ENCODE peak calls at places on chromosome 10, in four cellular contexts. Y is GM20000, A is breast epithelium, T is neural crest cell. J is an unnamed sample.

GRCh38 chr10:110149259-110149658 is 58.1 kb upstream of the MXI1 start:
- DNase-seq in T (no peak), A (no peak), Y (no peak), J (no peak)

GRCh38 chr10:110681023-110681681 is 37.0 kb downstream of the RBM20 start:
- DNase-seq in A (no peak), Y (peak), T (peak), J (peak)

GRCh38 chr10:119391430-119392313 is 150.8 kb downstream of the RGS10 start:
- DNase-seq in A (no peak), T (no peak), Y (no peak), J (no peak)

GRCh38 chr10:30002438-30003266 is 56.7 kb downstream of the JCAD start:
- DNase-seq in A (peak), Y (peak), T (peak), J (peak)

GRCh38 chr10:72011468-72011867 is 47.3 kb downstream of the CHST3 start:
- DNase-seq in T (no peak), A (no peak), Y (no peak), J (no peak)

GRCh38 chr10:22253578-22253882 is 35.7 kb upstream of the EBLN1 start:
- DNase-seq in Y (no peak), T (peak), A (no peak), J (no peak)

GRCh38 chr10:75469018-75469616 is 37.7 kb downstream of the LRMDA start:
- DNase-seq in A (no peak), T (no peak), Y (no peak), J (no peak)

GRCh38 chr10:129964611-129965417 is 740 bp upstream of the EBF3 start:
- DNase-seq in Y (peak), T (no peak), A (no peak), J (no peak)

GRCh38 chr10:601356-601963 is 88.0 kb downstream of the DIP2C start:
- DNase-seq in A (no peak), T (no peak), Y (no peak), J (no peak)

DNA sequence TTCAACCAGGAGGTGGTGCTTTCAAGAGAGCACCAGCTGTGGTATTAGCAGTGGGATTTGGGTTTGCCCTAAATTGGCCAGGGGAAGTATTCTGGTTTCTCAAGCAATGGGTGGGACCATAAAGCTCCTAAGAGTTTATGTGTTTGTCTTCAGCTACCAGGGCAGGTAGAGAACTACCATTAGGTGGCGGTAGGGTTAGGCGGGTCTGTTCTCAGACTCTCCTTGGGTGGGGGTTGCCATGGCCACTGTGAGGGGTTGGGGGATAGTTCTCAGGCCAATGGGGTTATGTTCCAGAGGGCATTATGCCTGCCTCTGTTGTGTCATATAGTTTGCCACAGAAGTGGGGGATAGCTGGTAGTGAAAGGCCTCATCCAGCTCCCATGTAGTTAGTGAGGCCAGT is 47.7 kb upstream of the BICC1 start:
- DNase-seq in T (no peak), Y (no peak), A (no peak), J (no peak)
- TF ChIP-seq CTCF in T (no peak), Y (no peak), A (no peak), J (no peak)

GRCh38 chr10:31928531-31929259 is at the start of gene ARHGAP12:
- DNase-seq in T (peak), A (peak), Y (peak), J (no peak)
- TF ChIP-seq CTCF in T (no peak), A (no peak), Y (no peak), J (no peak)

GRCh38 chr10:4316166-4316810 is 509.7 kb upstream of the AKR1E2 start:
- DNase-seq in A (no peak), T (peak), Y (no peak), J (no peak)
- TF ChIP-seq CTCF in A (no peak), T (no peak), Y (no peak), J (no peak)

GRCh38 chr10:92419740-92420553 is 129.0 kb downstream of the MARCHF5 start:
- DNase-seq in A (no peak), Y (peak), T (no peak), J (no peak)
- TF ChIP-seq CTCF in A (no peak), Y (peak), T (no peak), J (no peak)

GRCh38 chr10:31490858-31491504 is 172.0 kb downstream of the ZEB1 start:
- DNase-seq in T (no peak), A (no peak), Y (no peak), J (no peak)
- TF ChIP-seq CTCF in T (peak), A (no peak), Y (peak), J (peak)

GRCh38 chr10:122304054-122304579 is 33.0 kb downstream of the BTBD16 start:
- DNase-seq in A (no peak), T (no peak), Y (no peak), J (no peak)
- TF ChIP-seq CTCF in A (no peak), T (no peak), Y (no peak), J (no peak)

GRCh38 chr10:101031128-101031795 is at the start of the genes PDZD7 and SFXN3:
- DNase-seq in A (peak), T (peak), Y (peak), J (peak)

GRCh38 chr10:101031796-101032636 is 982 bp downstream of the SFXN3 start:
- DNase-seq in T (no peak), A (peak), Y (no peak), J (peak)

GRCh38 chr10:101030492-101031127 is 319 bp downstream of the PDZD7 start:
- DNase-seq in T (no peak), A (no peak), Y (no peak), J (no peak)

GRCh38 chr10:101028446-101029244 is 2.3 kb downstream of the PDZD7 start:
- DNase-seq in A (no peak), T (no peak), Y (no peak), J (no peak)

DNA sequence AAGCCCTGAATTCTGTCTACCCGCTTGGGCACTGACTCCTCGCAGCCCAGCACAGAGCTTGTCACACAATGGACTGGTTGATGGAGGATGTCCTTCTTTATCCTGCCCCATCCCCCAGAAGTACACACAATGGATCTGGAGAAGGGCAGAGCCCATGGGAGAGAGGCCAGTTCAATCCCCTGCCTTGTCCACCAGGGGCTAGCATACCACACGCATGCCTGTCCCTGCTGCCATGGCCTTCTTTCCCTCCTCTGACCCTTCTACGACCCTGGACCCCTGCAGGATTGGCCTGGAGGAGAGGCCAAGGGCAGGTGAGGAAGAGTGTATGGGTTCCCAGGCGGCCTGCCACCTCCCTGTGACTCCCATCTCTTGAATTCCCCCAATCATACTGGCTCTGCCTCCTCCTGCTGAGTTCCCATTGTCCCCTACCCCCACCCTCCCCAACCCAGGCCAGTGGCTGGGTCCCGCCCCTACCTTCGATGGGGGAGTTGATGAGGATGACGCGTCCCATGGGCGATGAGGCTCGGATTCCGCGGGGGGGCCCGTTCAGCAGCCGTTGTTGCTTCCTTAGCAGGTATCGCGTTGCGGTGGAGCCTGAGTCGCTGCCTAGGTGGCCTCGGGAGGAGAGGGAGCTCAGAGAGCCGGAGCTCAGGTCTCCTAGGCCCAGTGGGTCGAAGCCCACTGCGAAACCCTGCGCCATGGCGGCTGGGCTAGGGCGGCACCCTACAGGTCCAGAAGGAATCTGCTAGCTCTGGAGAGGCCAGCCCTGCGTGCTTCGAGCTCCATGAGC is 1.2 kb downstream of the PDZD7 start:
- DNase-seq in A (no peak), Y (no peak), T (no peak), J (no peak)
- TF ChIP-seq CTCF in A (no peak), Y (no peak), T (no peak), J (no peak)